ENCODE peak calls at places on chromosomes 4 and X, in seven cellular contexts. P is HFF-Myc, E is prostate gland, O is K562, G is foreskin fibroblast, H is colonic mucosa, F is hepatocyte. Z is an unnamed sample.

GRCh38 chrX:13721819-13722527 is 12.4 kb downstream of the TRAPPC2 start:
- DNase-seq in P (no peak), E (no peak), O (no peak), G (no peak), H (no peak), F (peak; percentile 41), Z (peak; percentile 33)

GRCh38 chr4:147110473-147110872 is 164.8 kb upstream of the TTC29 start:
- DNase-seq in P (no peak), E (no peak), O (no peak), G (no peak), H (no peak), F (no peak), Z (no peak)

GRCh38 chrX:118761950-118762725 is 34.7 kb downstream of the IL13RA1 start:
- DNase-seq in P (no peak), E (no peak), O (no peak), G (no peak), H (no peak), F (no peak), Z (no peak)

GRCh38 chrX:57289089-57289488 is 2.6 kb downstream of the FAAH2 start:
- DNase-seq in P (no peak), E (no peak), O (no peak), G (no peak), H (no peak), F (no peak), Z (no peak)

GRCh38 chr4:144557404-144557803 is 88.6 kb upstream of the HHIP start:
- DNase-seq in P (no peak), E (no peak), O (no peak), G (no peak), H (no peak), F (no peak), Z (no peak)

GRCh38 chr4:159607824-159608223 is 504.9 kb downstream of the RAPGEF2 start:
- DNase-seq in P (no peak), E (no peak), O (no peak), G (no peak), H (no peak), F (no peak), Z (no peak)

GRCh38 chr4:26032572-26033320 is 118.7 kb downstream of the SMIM20 start:
- DNase-seq in P (no peak), E (no peak), O (no peak), G (peak; percentile 96), H (no peak), F (no peak), Z (no peak)

GRCh38 chr4:20832821-20833220 is 132.6 kb downstream of the PACRGL start:
- DNase-seq in P (no peak), E (no peak), O (no peak), G (peak; percentile 40), H (no peak), F (no peak), Z (no peak)

GRCh38 chr4:102390438-102390837 is 45.2 kb upstream of the SLC39A8 start:
- DNase-seq in P (no peak), E (no peak), O (no peak), G (no peak), H (no peak), F (no peak), Z (no peak)

GRCh38 chrX:1612641-1613286 is 2.1 kb upstream of the ASMT start:
- DNase-seq in P (no peak), E (no peak), O (no peak), G (no peak), H (no peak), F (no peak), Z (no peak)

GRCh38 chr4:153518001-153518400 is 51.8 kb downstream of the TMEM131L start:
- DNase-seq in P (no peak), E (no peak), O (no peak), G (no peak), H (peak; percentile 34), F (no peak), Z (no peak)

GRCh38 chr4:39464886-39465501 is 6.1 kb downstream of the LIAS start:
- DNase-seq in P (peak; percentile 63), E (no peak), O (peak; percentile 55), G (peak; percentile 65), H (no peak), F (peak; percentile 76), Z (no peak)

GRCh38 chrX:19682712-19683331 is 167.5 kb upstream of the MAP3K15 start:
- DNase-seq in P (peak; percentile 67), E (peak; percentile 5), O (no peak), G (peak; percentile 85), H (peak; percentile 45), F (peak; percentile 53), Z (no peak)

GRCh38 chr4:61520688-61521160 is 320.6 kb downstream of the ADGRL3 start:
- DNase-seq in P (no peak), E (no peak), O (no peak), G (no peak), H (no peak), F (no peak), Z (no peak)

GRCh38 chr4:43234626-43235025 is 342.1 kb downstream of the GRXCR1 start:
- DNase-seq in P (no peak), E (no peak), O (no peak), G (no peak), H (no peak), F (no peak), Z (no peak)

GRCh38 chr4:151199496-151200190 is 77.3 kb upstream of the PRSS48 start:
- DNase-seq in P (no peak), E (no peak), O (no peak), G (peak; percentile 48), H (no peak), F (no peak), Z (no peak)

GRCh38 chrX:24371391-24371972 is 11.0 kb downstream of the SUPT20HL1 start:
- DNase-seq in P (peak; percentile 15), E (peak; percentile 28), O (peak; percentile 34), G (peak; percentile 28), H (peak; percentile 70), F (peak; percentile 87), Z (no peak)
- H3K4me3 ChIP-seq in P (no peak overlapping the region), E (no peak overlapping the region), O (no peak overlapping the region), G (no peak overlapping the region), H (no peak overlapping the region), F (no peak overlapping the region), Z (no peak overlapping the region)

GRCh38 chr4:74000301-74000700 is 1.8 kb upstream of the CXCL5 start:
- DNase-seq in P (no peak), E (no peak), O (no peak), G (no peak), H (no peak), F (no peak), Z (no peak)

GRCh38 chr4:73998040-73999011 is at the start of gene CXCL5:
- DNase-seq in P (no peak), E (no peak), O (no peak), G (peak; percentile 54), H (no peak), F (peak; percentile 68), Z (no peak)
- TF ChIP-seq CTCF in P (no peak), E (no peak), O (no peak), G (peak; percentile 24), H (no peak), F (no peak), Z (no peak)

GRCh38 chr4:70722199-70722791 is 531 bp downstream of the RUFY3 start:
- DNase-seq in P (no peak), E (no peak), O (peak; percentile 50), G (peak; percentile 64), H (no peak), F (no peak), Z (no peak)
- H3K4me3 ChIP-seq in P (peak overlapping the region; percentile 48), E (peak overlapping the region; percentile 18), O (no peak overlapping the region), G (peak overlapping the region; percentile 77), H (no peak overlapping the region), F (peak overlapping the region; percentile 1), Z (no peak overlapping the region)

GRCh38 chrX:47958943-47959342 is 44.8 kb downstream of the ZNF182 start:
- DNase-seq in P (no peak), E (no peak), O (no peak), G (no peak), H (no peak), F (peak; percentile 17), Z (no peak)
- TF ChIP-seq CTCF in P (peak; percentile 9), E (no peak), O (peak; percentile 50), G (no peak), H (no peak), F (peak; percentile 19), Z (no peak)

DNA sequence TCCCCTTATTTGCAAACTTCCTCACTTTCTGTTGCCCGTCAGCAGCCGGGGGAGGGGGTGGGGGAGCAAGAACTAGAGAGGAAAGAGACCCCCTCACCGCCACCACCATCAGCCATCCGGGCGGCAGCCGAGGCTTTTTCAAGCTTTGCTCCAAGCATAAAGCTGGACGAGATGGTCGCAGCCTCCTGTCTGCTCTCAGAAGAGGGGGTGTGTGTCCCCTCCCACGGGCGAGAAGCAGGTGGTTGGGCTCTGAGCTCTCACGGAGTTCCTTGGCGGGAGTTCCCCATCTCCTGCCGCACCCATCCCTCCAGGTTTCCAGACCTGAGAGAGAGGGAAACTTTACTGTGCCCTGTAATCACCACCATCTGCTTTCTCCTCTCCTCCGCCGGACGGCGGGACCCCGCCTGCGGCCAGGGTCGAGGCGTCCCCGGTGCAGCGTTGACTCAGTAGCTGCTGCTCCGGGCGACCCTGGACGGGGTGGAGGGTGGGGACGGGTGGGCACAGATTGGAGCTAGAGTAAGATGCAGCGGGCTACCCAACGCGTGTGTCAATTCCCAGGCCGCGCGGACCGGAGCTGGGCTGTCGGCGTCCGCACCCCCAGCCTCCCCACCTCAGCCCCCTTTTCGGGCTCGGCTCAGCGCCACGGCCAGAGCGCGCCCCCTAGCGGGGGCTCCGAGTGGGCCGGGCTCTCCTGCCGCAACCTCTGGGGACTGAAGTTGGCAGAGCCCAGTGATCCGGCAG is 4.8 kb upstream of the ARX start:
- DNase-seq in P (no peak), E (no peak), O (peak; percentile 76), G (no peak), H (no peak), F (peak; percentile 66), Z (no peak)
- H3K4me3 ChIP-seq in P (no peak overlapping the region), E (no peak overlapping the region), O (no peak overlapping the region), G (no peak overlapping the region), H (no peak overlapping the region), F (no peak overlapping the region), Z (peak overlapping the region; percentile 34)

GRCh38 chrX:30275498-30275897 is 28.6 kb downstream of the MAGEB1 start:
- DNase-seq in P (no peak), E (no peak), O (no peak), G (peak; percentile 7), H (no peak), F (no peak), Z (no peak)
- TF ChIP-seq CTCF in P (peak; percentile 14), E (no peak), O (peak; percentile 67), G (no peak), H (no peak), F (peak; percentile 48), Z (peak; percentile 40)

DNA sequence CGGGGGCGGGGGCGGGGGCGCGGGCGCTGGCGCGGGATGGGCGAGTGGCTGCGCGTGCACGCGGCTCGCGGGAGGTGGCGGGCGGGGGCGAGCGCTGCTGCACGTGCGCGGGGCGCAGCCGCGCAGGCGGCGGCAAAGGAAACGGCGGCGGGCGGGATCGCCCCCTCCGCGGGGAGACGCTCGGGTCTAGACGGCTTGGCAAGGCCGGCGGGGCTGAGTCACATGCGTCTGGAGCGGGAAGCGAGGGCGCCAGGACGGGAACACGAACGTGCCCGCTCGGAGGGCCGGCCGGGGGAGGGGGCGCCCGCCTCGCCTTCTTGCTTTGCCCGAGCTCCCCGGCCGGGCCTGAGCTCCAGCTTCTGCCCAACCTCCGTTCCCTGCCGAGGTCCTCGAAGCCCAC is 4.3 kb upstream of the HAUS7 start:
- DNase-seq in P (no peak), E (peak; percentile 23), O (peak; percentile 73), G (no peak), H (peak; percentile 38), F (peak; percentile 80), Z (no peak)
- H3K4me3 ChIP-seq in P (no peak overlapping the region), E (peak overlapping the region; percentile 18), O (no peak overlapping the region), G (no peak overlapping the region), H (peak overlapping the region; percentile 9), F (no peak overlapping the region), Z (no peak overlapping the region)